ENCODE peak calls at places on chromosomes 13 and 19, in seven cellular contexts. S is BE2C, Y is fibroblast of lung, A is cardiac muscle cell, O is HCT116, C is NT2/D1, N is K562. H is an unnamed sample. For H3K4me1, the result is how much of the 10 kb centered on the place peaks cover.

GRCh38 chr13:91657283-91657682 is 258.9 kb downstream of the GPC5 start:
- DNase-seq in S (no peak), Y (no peak), A (no peak), O (no peak), C (no peak), N (no peak), H (no peak)

GRCh38 chr13:44302948-44303575 is 70.6 kb upstream of the SERP2 start:
- DNase-seq in S (no peak), Y (peak), A (peak), O (no peak), C (no peak), N (no peak), H (no peak)

GRCh38 chr19:45470147-45471081 is 2.6 kb downstream of the FOSB start:
- DNase-seq in S (no peak), Y (peak), A (peak), O (no peak), C (no peak), N (peak), H (peak)

GRCh38 chr13:50574731-50575130 is 268.8 kb downstream of the DLEU7 start:
- DNase-seq in S (no peak), Y (peak), A (peak), O (no peak), C (no peak), N (no peak), H (no peak)

GRCh38 chr13:30034448-30034795 is 184.0 kb upstream of the UBL3 start:
- DNase-seq in S (no peak), Y (peak), A (peak), O (no peak), C (no peak), N (no peak), H (no peak)

GRCh38 chr13:32587774-32588165 is 1.5 kb downstream of the PDS5B start:
- DNase-seq in S (no peak), Y (peak), A (no peak), O (no peak), C (no peak), N (no peak), H (no peak)

GRCh38 chr13:83286737-83287136 is 595.5 kb downstream of the SLITRK1 start:
- DNase-seq in S (no peak), Y (no peak), A (peak), O (no peak), C (no peak), N (no peak), H (no peak)

GRCh38 chr19:30017172-30017571 is 75.1 kb downstream of the URI1 start:
- DNase-seq in S (no peak), Y (no peak), A (no peak), O (no peak), C (no peak), N (no peak), H (no peak)

GRCh38 chr19:33434886-33435705 is 61.6 kb downstream of the CEBPG start:
- DNase-seq in S (peak), Y (peak), A (peak), O (no peak), C (no peak), N (no peak), H (no peak)

GRCh38 chr13:80339841-80340642 is 884 bp downstream of the SPRY2 start:
- DNase-seq in S (peak), Y (peak), A (peak), O (no peak), C (no peak), N (peak), H (peak)

GRCh38 chr19:42076375-42076944 is 494 bp downstream of the ZNF574 start:
- DNase-seq in S (no peak), Y (no peak), A (no peak), O (no peak), C (no peak), N (no peak), H (peak)

GRCh38 chr13:40236566-40237168 is 429.8 kb downstream of the FOXO1 start:
- DNase-seq in S (no peak), Y (no peak), A (peak), O (no peak), C (no peak), N (no peak), H (no peak)

GRCh38 chr13:79398915-79399314 is 7.1 kb downstream of the RBM26 start:
- DNase-seq in S (no peak), Y (peak), A (no peak), O (no peak), C (no peak), N (no peak), H (no peak)

DNA sequence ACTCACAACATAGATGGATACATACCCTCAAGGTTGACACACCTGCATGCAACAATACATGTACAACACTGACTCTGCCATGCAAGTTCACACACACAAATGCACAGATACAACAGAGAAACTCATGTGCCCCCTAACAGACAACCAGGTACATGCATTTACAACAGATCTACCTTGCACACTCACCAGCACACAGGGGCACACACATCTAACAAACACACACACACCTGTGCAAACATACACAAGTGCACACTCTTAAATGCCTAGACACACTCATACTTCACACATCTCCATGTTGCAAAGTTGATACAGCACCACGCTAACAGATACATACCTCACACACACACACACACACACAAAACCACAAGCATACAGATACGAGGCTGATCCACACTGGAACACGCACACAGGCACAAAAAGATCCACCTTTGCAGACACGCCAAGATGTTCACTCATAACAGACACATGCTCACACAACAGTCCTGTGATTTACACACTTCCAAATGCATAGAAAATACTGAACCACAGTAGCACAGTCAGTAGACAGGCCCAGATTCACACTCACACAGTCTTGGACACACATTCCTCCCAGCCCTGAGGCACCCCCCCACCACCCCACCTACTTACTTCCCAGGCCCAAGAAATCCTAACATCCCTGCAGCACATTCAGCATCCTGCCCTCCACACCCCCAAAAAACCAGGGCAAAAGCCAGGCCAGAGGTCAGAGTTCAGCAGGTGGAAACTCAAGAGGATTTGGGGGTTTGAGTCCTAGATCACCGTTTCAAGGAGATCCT is 1.4 kb downstream of the LRFN1 start:
- DNase-seq in S (no peak), Y (no peak), A (no peak), O (no peak), C (no peak), N (no peak), H (no peak)
- H3K4me3 ChIP-seq in S (peak), Y (no peak), A (peak), O (peak), C (peak), N (peak), H (peak)

DNA sequence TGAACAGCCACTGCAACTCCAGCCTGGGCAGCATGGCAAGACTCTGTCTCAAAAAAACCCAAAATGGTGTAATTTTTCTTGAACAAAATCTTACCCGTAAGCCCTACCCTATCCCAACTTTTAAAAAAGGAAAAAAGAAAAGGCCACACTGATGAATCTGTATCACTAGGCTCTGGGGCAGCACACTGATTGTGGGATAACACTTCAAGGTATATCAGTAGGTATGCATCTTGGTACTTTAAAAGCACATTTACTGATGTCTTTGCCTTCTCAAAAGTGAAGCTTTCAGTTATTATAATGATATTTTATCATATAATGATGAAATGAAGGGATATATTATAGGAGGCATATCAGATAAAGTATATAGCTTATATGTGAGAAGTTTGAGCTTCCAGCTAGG is 24.3 kb downstream of the ZNF112 start:
- DNase-seq in S (no peak), Y (no peak), A (no peak), O (no peak), C (no peak), N (no peak), H (no peak)
- H3K4me1 ChIP-seq in S (under half), Y (under half), A (under half), O (under half), C (under half), N (under half), H (under half)

DNA sequence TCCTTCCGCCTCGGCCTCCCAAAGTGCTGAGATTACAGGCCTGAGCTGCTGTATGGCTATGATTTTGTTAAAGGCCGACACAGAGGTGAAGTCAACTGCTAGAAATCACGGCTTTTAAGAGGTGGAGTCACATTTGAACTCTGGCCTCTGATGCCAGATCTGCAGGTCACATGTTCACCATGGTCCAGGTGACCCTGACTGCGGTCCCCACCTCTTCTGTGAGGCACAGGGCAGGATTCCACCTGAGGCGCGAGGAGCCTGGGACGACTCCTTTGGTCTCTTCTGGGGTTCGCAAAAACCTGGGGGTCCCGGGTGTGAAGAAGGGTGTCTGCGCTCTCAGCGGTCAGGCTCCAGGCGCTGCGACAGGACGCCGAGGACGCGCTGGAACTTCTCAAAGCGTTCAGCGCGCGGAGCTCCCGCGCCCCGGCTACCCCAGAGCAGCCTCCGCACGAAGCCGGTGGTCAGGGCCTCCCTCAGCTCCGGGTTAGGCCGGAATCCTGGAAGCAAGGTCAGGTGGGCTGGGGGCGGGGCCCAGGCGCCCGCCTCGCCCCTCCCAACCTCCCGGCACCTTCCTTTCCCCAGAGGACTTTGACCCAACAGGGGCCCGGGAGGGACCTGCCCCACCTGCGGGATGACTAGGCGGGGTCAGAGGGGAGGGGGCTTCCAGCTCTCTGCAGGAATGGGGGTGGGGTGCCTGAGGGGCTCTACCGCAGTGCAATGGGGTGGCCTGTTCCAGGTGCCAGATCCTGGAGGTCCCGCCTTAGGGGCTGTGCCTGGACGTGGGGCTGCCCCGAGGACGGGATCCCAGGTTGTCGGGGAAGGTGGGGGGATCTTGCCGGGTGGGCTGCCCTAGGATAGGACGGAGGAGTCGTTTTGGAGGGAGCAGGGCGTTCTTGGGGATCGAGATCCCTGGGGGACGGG is 13.0 kb downstream of the TRIP10 start:
- DNase-seq in S (no peak), Y (no peak), A (no peak), O (no peak), C (no peak), N (peak), H (no peak)
- H3K4me3 ChIP-seq in S (peak), Y (peak), A (peak), O (peak), C (peak), N (peak), H (peak)

DNA sequence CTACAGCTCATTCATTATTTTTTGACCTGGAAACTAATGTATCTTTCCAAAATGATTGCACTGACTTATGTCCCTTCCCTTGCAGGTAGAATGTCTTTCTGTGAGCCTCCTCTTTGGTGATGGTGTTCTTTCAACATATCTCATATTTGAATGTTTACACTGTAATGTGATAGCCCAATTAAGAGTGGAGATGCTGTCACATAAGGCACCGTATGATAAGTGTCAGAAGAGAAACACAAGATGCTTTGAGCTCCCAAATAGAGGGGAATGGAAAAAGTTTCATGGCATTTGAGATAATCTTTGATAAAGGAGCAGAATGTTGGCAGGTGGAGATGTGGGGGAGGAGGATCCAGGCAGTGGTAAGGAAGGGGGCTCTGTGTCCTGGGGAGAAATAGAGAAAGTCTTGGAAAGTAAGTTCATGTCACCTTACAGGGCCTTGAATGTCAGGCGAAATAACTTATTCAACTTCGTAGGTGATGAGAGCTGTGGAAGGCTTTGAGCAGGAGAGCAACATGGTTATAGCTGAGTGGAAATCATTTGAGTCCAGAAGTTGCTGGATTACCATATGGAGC is 10.2 kb upstream of the RNF113B start:
- DNase-seq in S (no peak), Y (no peak), A (no peak), O (no peak), C (no peak), N (no peak), H (no peak)
- H3K4me1 ChIP-seq in S (under half), Y (under half), A (under half), O (under half), C (under half), N (under half), H (under half)

DNA sequence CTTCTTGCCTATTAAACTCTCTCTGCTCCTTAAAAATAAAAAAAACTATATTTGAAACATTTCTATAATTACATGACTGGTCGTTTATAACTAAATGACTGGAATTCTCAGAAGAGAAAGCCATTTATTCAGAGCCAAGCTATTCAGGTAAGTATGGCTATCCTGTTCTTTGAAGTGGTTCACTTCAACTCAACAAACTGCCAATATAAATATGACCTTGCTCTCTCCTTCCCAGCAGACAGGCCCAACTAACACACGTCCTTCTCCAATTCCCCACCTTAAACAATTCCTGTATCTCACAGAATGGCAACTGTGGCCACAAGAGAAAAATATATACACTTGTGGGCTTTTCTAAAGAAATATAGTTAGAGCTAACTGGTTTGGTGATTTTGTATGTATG is 153.9 kb downstream of the MIPEP start:
- DNase-seq in S (no peak), Y (no peak), A (no peak), O (no peak), C (no peak), N (no peak), H (no peak)
- H3K4me3 ChIP-seq in S (no peak), Y (no peak), A (no peak), O (no peak), C (no peak), N (no peak), H (no peak)

GRCh38 chr13:26983533-26984315 is 187.9 kb downstream of the USP12 start:
- DNase-seq in S (no peak), Y (peak), A (no peak), O (no peak), C (no peak), N (no peak), H (no peak)

GRCh38 chr13:26979334-26979733 is 192.3 kb downstream of the USP12 start:
- DNase-seq in S (no peak), Y (no peak), A (no peak), O (no peak), C (no peak), N (no peak), H (no peak)

GRCh38 chr13:26978081-26978860 is 193.3 kb downstream of the USP12 start:
- DNase-seq in S (no peak), Y (no peak), A (no peak), O (no peak), C (peak), N (no peak), H (no peak)

GRCh38 chr13:26977541-26977940 is 194.1 kb downstream of the USP12 start:
- DNase-seq in S (no peak), Y (peak), A (peak), O (no peak), C (no peak), N (no peak), H (no peak)

GRCh38 chr13:26980099-26981031 is 191.2 kb downstream of the USP12 start:
- DNase-seq in S (peak), Y (no peak), A (no peak), O (no peak), C (no peak), N (no peak), H (no peak)
- H3K4me1 ChIP-seq in S (under half), Y (under half), A (under half), O (under half), C (under half), N (under half), H (under half)

GRCh38 chr13:51955841-51956603 is 55.2 kb downstream of the ATP7B start:
- DNase-seq in S (no peak), Y (no peak), A (no peak), O (no peak), C (no peak), N (peak), H (no peak)
- H3K4me3 ChIP-seq in S (no peak), Y (no peak), A (no peak), O (no peak), C (no peak), N (no peak), H (no peak)

GRCh38 chr19:18385359-18385674 is 641 bp upstream of the GDF15 start:
- DNase-seq in S (no peak), Y (no peak), A (no peak), O (no peak), C (no peak), N (no peak), H (no peak)

GRCh38 chr19:18386543-18387251 is 739 bp downstream of the GDF15 start:
- DNase-seq in S (no peak), Y (no peak), A (peak), O (no peak), C (no peak), N (peak), H (no peak)

GRCh38 chr19:18385675-18386542 is at the start of gene GDF15:
- DNase-seq in S (peak), Y (peak), A (peak), O (peak), C (peak), N (peak), H (no peak)

GRCh38 chr19:18387395-18387794 is 1.4 kb downstream of the GDF15 start:
- DNase-seq in S (no peak), Y (no peak), A (no peak), O (no peak), C (no peak), N (peak), H (no peak)

GRCh38 chr19:18384775-18385174 is 1.2 kb upstream of the GDF15 start:
- DNase-seq in S (no peak), Y (no peak), A (no peak), O (no peak), C (no peak), N (no peak), H (no peak)
- H3K4me1 ChIP-seq in S (under half), Y (under half), A (under half), O (half or more), C (under half), N (under half), H (under half)

DNA sequence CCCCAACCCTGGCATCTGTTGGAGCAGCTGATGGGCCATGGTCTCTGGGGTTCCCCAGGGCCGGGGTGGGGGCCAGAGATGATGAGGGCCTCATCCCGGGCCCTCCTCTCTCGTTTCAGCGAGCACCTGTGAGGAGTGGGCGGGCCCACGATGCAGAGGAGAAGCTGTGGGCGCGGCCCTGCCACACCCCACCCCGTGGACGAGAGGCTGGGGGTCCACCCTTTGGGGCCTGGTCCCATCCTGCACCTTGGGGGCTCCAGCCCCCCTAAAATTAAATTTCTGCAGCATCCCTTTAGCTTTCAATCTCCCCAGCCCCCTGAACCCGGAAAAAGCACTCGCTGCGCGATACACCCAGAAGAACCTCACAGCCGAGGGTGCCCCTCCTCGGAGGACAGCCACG is 5.6 kb downstream of the HMG20B start:
- DNase-seq in S (no peak), Y (no peak), A (no peak), O (no peak), C (no peak), N (no peak), H (no peak)
- H3K4me3 ChIP-seq in S (no peak), Y (no peak), A (no peak), O (peak), C (no peak), N (no peak), H (no peak)

GRCh38 chr19:13093407-13094284 is 9.0 kb downstream of the LYL1 start:
- DNase-seq in S (peak), Y (peak), A (peak), O (peak), C (peak), N (peak), H (peak)
- H3K4me1 ChIP-seq in S (under half), Y (under half), A (under half), O (under half), C (under half), N (under half), H (under half)